ENCODE peak calls at places on chromosomes 12 and 14, in seven cellular contexts. Q, D, B, W, V, O and C are unnamed samples.

GRCh38 chr12:131694116-131694838 is 16.6 kb upstream of the SFSWAP start:
- DNase-seq in Q (no peak), D (no peak), B (no peak), W (no peak), V (no peak), O (no peak), C (no peak)

GRCh38 chr12:72346331-72346944 is 74.3 kb downstream of the TRHDE start:
- DNase-seq in Q (peak; percentile 1), D (no peak), B (no peak), W (peak; percentile 21), V (no peak), O (peak; percentile 55), C (peak; percentile 78)

GRCh38 chr14:89845346-89845745 is 109.2 kb downstream of the EFCAB11 start:
- DNase-seq in Q (peak; percentile 33), D (no peak), B (no peak), W (no peak), V (no peak), O (no peak), C (no peak)

GRCh38 chr12:51887476-51888315 is at the start of gene ANKRD33:
- DNase-seq in Q (no peak), D (peak; percentile 13), B (peak; percentile 32), W (no peak), V (peak; percentile 67), O (no peak), C (no peak)

GRCh38 chr12:99035776-99036175 is 390.7 kb downstream of the APAF1 start:
- DNase-seq in Q (no peak), D (no peak), B (no peak), W (no peak), V (no peak), O (no peak), C (no peak)

GRCh38 chr12:109387425-109388166 is 39.9 kb downstream of the MYO1H start:
- DNase-seq in Q (peak; percentile 43), D (no peak), B (peak; percentile 66), W (no peak), V (no peak), O (no peak), C (no peak)

GRCh38 chr12:66235626-66236281 is 46.7 kb downstream of the IRAK3 start:
- DNase-seq in Q (peak; percentile 66), D (no peak), B (no peak), W (no peak), V (no peak), O (no peak), C (no peak)

GRCh38 chr12:79063258-79063657 is 198.7 kb downstream of the SYT1 start:
- DNase-seq in Q (no peak), D (no peak), B (no peak), W (no peak), V (no peak), O (no peak), C (no peak)

GRCh38 chr12:46267618-46268348 is 1.1 kb downstream of the SLC38A1 start:
- DNase-seq in Q (no peak), D (no peak), B (no peak), W (peak; percentile 25), V (no peak), O (peak; percentile 11), C (peak; percentile 8)

GRCh38 chr12:67710582-67710981 is 62.0 kb downstream of the DYRK2 start:
- DNase-seq in Q (peak; percentile 9), D (no peak), B (no peak), W (no peak), V (peak; percentile 65), O (peak; percentile 50), C (no peak)

GRCh38 chr14:71651228-71651627 is 281.0 kb upstream of the RGS6 start:
- DNase-seq in Q (no peak), D (no peak), B (no peak), W (no peak), V (no peak), O (no peak), C (no peak)

GRCh38 chr12:110039085-110039807 is 9.1 kb downstream of the C12orf76 start:
- DNase-seq in Q (peak; percentile 92), D (no peak), B (no peak), W (no peak), V (no peak), O (peak; percentile 60), C (no peak)

GRCh38 chr12:94792690-94793089 is 142.3 kb upstream of the TMCC3 start:
- DNase-seq in Q (no peak), D (peak; percentile 64), B (no peak), W (no peak), V (no peak), O (no peak), C (no peak)

GRCh38 chr12:46921754-46922113 is 95.9 kb upstream of the SLC38A4 start:
- DNase-seq in Q (no peak), D (no peak), B (no peak), W (no peak), V (no peak), O (no peak), C (no peak)

GRCh38 chr12:103326190-103326589 is 169.6 kb downstream of the C12orf42 start:
- DNase-seq in Q (peak; percentile 9), D (no peak), B (no peak), W (no peak), V (no peak), O (no peak), C (no peak)

GRCh38 chr12:31353730-31354708 is 28.1 kb upstream of the SINHCAF start:
- DNase-seq in Q (no peak), D (no peak), B (no peak), W (no peak), V (no peak), O (peak; percentile 23), C (no peak)

GRCh38 chr12:53067074-53067992 is 11.9 kb downstream of the SPRYD3 start:
- DNase-seq in Q (no peak), D (no peak), B (no peak), W (no peak), V (peak; percentile 32), O (no peak), C (no peak)

GRCh38 chr12:45312012-45312411 is 96.1 kb downstream of the ANO6 start:
- DNase-seq in Q (no peak), D (no peak), B (no peak), W (no peak), V (no peak), O (no peak), C (no peak)

GRCh38 chr14:96256420-96256819 is 410 bp downstream of the BDKRB1 start:
- DNase-seq in Q (no peak), D (no peak), B (no peak), W (no peak), V (peak; percentile 5), O (no peak), C (no peak)

GRCh38 chr12:17383321-17383720 is 706.7 kb downstream of the RERGL start:
- DNase-seq in Q (no peak), D (no peak), B (no peak), W (no peak), V (no peak), O (no peak), C (no peak)

GRCh38 chr12:109510196-109510595 is 32.8 kb downstream of the UBE3B start:
- DNase-seq in Q (no peak), D (no peak), B (no peak), W (no peak), V (no peak), O (no peak), C (no peak)

GRCh38 chr12:76117751-76118150 is 33.3 kb upstream of the NAP1L1 start:
- DNase-seq in Q (no peak), D (no peak), B (no peak), W (no peak), V (no peak), O (no peak), C (no peak)

GRCh38 chr14:89425931-89426330 is 8.9 kb upstream of the FOXN3 start:
- DNase-seq in Q (no peak), D (no peak), B (no peak), W (no peak), V (no peak), O (no peak), C (no peak)

GRCh38 chr12:101563197-101563596 is 31.6 kb upstream of the MYBPC1 start:
- DNase-seq in Q (no peak), D (no peak), B (no peak), W (no peak), V (no peak), O (no peak), C (no peak)

GRCh38 chr14:104226421-104227385 is 88.3 kb downstream of the KIF26A start:
- DNase-seq in Q (no peak), D (no peak), B (no peak), W (no peak), V (peak; percentile 46), O (no peak), C (no peak)

GRCh38 chr12:59737725-59738463 is 142.1 kb downstream of the SLC16A7 start:
- DNase-seq in Q (no peak), D (no peak), B (no peak), W (no peak), V (no peak), O (no peak), C (no peak)
- TF ChIP-seq POLR2A in Q (no peak), D (no peak), B (no peak), W (no peak), V (no peak), O (no peak), C (no peak)

GRCh38 chr12:92138144-92138543 is 7.5 kb downstream of the BTG1 start:
- DNase-seq in Q (no peak), D (no peak), B (no peak), W (no peak), V (no peak), O (no peak), C (no peak)

GRCh38 chr12:92138626-92139025 is 7.0 kb downstream of the BTG1 start:
- DNase-seq in Q (no peak), D (no peak), B (no peak), W (no peak), V (no peak), O (no peak), C (no peak)

GRCh38 chr12:92136021-92136735 is 9.5 kb downstream of the BTG1 start:
- DNase-seq in Q (no peak), D (no peak), B (no peak), W (no peak), V (no peak), O (no peak), C (no peak)

GRCh38 chr12:92134638-92135274 is 10.9 kb downstream of the BTG1 start:
- DNase-seq in Q (no peak), D (no peak), B (no peak), W (no peak), V (no peak), O (no peak), C (no peak)

GRCh38 chr12:92136883-92137582 is 8.6 kb downstream of the BTG1 start:
- DNase-seq in Q (peak; percentile 45), D (no peak), B (no peak), W (no peak), V (no peak), O (no peak), C (no peak)
- H3K4me3 ChIP-seq in Q (peak overlapping the region; percentile 91), D (no peak overlapping the region), B (peak overlapping the region; percentile 83), W (no peak overlapping the region), V (peak overlapping the region; percentile 87), O (no peak overlapping the region), C (peak overlapping the region; percentile 97)

DNA sequence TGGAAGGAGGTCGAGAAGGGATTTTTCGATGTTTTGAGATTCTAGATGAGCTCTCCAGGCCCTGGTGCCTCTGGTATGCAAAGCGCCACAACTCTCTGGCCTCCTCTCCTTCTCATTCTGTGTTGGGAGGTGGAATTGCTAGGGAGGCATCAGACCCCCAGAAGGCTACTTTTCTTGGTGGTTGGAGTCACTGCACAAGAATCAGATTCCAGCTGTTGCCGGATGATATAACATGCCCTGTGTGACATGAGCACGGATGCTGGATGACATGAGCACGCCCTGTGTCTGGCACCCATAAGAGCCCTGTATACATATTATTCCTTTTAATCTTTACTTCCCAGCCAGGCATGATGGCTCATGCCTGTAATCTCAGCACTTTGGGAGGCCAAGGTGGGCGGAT is 4.1 kb downstream of the OASL start:
- DNase-seq in Q (no peak), D (no peak), B (no peak), W (no peak), V (no peak), O (no peak), C (no peak)
- H3K27ac ChIP-seq in Q (no peak overlapping the region), D (no peak overlapping the region), B (no peak overlapping the region), W (no peak overlapping the region), V (no peak overlapping the region), O (no peak overlapping the region), C (no peak overlapping the region)

GRCh38 chr12:43267782-43268181 is 284.2 kb downstream of the ADAMTS20 start:
- DNase-seq in Q (no peak), D (no peak), B (no peak), W (no peak), V (no peak), O (no peak), C (no peak)
- TF ChIP-seq POLR2A in Q (no peak), D (no peak), B (no peak), W (no peak), V (no peak), O (no peak), C (no peak)